ENCODE peak calls at places on chromosome 5, in four cellular contexts. E is Panc1, U is lung, P is psoas muscle. F is an unnamed sample. For H3K27me3 and H3K4me1, the result is how much of the 10 kb centered on the place peaks cover.

GRCh38 chr5:6405591-6405990 is 27.2 kb upstream of the MED10 start:
- DNase-seq in U (no peak), P (no peak), E (no peak), F (no peak)

GRCh38 chr5:121890297-121890858 is 38.7 kb downstream of the FTMT start:
- DNase-seq in U (no peak), P (no peak), E (no peak), F (no peak)

GRCh38 chr5:57174128-57174849 is 430 bp downstream of the GPBP1 start:
- DNase-seq in P (peak), U (no peak), E (no peak), F (peak)

GRCh38 chr5:9851458-9851857 is 221.3 kb upstream of the TAS2R1 start:
- DNase-seq in E (no peak), U (no peak), P (no peak), F (no peak)

GRCh38 chr5:10831416-10831815 is 70.4 kb upstream of the DAP start:
- DNase-seq in E (no peak), U (no peak), P (no peak), F (no peak)

GRCh38 chr5:72383280-72384205 is 63.4 kb downstream of the PTCD2 start:
- DNase-seq in E (no peak), U (no peak), P (no peak), F (no peak)

GRCh38 chr5:106780355-106780754 is 890.4 kb downstream of the EFNA5 start:
- DNase-seq in U (no peak), E (no peak), P (no peak), F (no peak)

GRCh38 chr5:113524927-113525326 is 11.4 kb downstream of the YTHDC2 start:
- DNase-seq in P (no peak), E (no peak), U (no peak), F (no peak)

GRCh38 chr5:175741556-175741955 is 83.7 kb downstream of the HRH2 start:
- DNase-seq in P (no peak), U (no peak), E (no peak), F (no peak)

GRCh38 chr5:169697976-169698375 is 60.9 kb downstream of the DOCK2 start:
- DNase-seq in U (no peak), P (no peak), E (no peak), F (no peak)

GRCh38 chr5:3163626-3164025 is 412.1 kb upstream of the IRX2 start:
- DNase-seq in E (no peak), U (no peak), P (no peak), F (no peak)
- H3K27me3 ChIP-seq in E (under half), U (under half), P (under half), F (under half)

DNA sequence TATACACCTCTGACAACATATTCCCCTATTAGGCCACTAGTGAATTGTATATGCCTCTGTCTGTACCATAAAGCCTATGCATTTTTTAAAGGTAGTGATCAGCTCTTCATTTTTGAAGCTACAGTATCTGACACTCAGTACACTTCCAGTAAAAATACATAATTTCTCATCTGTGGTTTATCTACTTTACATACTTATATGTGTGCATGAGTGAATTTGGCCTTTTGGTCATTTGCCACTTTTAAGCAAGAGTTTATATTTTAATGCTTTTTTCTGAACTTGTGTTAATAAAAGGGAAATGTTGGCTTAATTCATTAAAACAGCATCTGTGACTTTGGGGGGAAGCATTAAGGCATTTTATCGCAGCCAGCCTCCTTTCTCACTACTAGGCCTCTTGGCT is 47.8 kb downstream of the ST8SIA4 start:
- DNase-seq in P (no peak), U (no peak), E (no peak), F (no peak)
- H3K4me1 ChIP-seq in P (under half), U (under half), E (under half), F (under half)

GRCh38 chr5:123300266-123300665 is 122.9 kb downstream of the CEP120 start:
- DNase-seq in E (no peak), U (no peak), P (no peak), F (no peak)

GRCh38 chr5:123297866-123298265 is 125.3 kb downstream of the CEP120 start:
- DNase-seq in E (no peak), U (no peak), P (no peak), F (no peak)

GRCh38 chr5:123297198-123297831 is 125.9 kb downstream of the CEP120 start:
- DNase-seq in P (no peak), E (no peak), U (no peak), F (no peak)

GRCh38 chr5:123299124-123299523 is 124.1 kb downstream of the CEP120 start:
- DNase-seq in U (no peak), E (no peak), P (no peak), F (no peak)

GRCh38 chr5:123298335-123299010 is 124.7 kb downstream of the CEP120 start:
- DNase-seq in P (no peak), E (no peak), U (no peak), F (no peak)
- H3K27ac ChIP-seq in P (no peak), E (no peak), U (no peak), F (no peak)

DNA sequence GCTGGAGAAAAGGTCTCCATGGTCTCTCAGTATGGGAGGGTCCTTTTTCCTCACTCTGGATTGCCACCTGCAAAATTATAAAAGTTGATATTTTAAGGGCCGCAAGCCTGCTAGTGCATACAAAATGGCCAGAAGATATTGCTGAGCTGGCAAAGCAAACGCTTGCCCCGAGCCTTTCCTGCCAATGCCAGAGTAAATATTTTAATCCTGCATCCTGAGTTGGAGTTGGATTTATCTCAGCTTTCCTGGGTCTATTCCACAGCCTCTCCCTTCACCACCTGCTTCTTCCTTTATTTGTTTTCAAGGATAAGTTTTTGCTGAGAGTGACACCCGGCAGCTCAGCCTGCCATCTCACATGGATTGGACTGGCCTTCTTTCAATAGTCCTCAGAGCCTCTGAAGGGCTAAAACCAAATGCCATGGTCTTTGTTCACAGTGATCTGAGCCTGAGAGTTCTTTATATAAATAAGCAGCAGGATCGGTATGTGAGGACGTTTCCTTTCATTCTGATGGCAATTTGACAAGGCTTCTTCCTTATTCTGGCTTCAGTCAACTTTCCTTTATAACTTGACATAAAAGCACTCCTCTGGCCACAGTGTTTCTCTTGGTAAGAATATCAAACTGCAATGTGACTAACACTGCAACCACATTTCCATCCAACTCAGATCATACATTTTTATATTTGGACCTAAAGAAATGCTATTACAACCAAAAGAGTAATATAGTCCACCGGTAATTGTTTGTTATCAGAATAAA is 170.1 kb downstream of the ADAMTS12 start:
- DNase-seq in P (no peak), E (no peak), U (no peak), F (no peak)
- H3K27me3 ChIP-seq in P (under half), E (under half), U (under half), F (under half)

GRCh38 chr5:83204651-83205050 is 127.3 kb downstream of the XRCC4 start:
- DNase-seq in U (no peak), E (no peak), P (no peak), F (no peak)

DNA sequence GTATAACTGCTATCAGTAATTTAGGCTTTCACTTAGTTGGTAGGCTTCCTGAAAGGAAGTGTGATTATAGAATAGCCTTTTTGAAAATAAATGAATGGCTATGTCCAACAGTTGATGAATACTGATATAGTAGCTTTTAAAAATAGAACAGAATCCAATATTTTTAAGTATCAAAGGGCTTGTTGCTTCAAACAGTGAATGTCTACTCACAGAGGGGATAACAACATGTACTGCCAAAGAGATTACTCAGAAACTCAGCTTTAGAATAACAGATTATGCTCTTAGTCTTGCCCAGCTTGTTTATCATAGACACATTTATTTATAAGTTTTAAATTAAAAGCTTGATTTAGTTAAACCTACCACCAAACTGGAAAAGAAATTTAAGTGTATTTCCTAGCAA is 132.6 kb downstream of the XRCC4 start:
- DNase-seq in P (no peak), E (no peak), U (no peak), F (no peak)
- H3K4me1 ChIP-seq in P (under half), E (under half), U (under half), F (under half)

GRCh38 chr5:157592594-157592993 is 17.0 kb upstream of the ADAM19 start:
- DNase-seq in U (no peak), P (no peak), E (no peak), F (no peak)
- H3K27ac ChIP-seq in U (no peak), P (no peak), E (no peak), F (no peak)

GRCh38 chr5:137605377-137605776 is 106.3 kb upstream of the SPOCK1 start:
- DNase-seq in U (no peak), P (no peak), E (no peak), F (no peak)

GRCh38 chr5:137604348-137605095 is 105.4 kb upstream of the SPOCK1 start:
- DNase-seq in E (no peak), U (no peak), P (no peak), F (no peak)

GRCh38 chr5:137603891-137604290 is 104.8 kb upstream of the SPOCK1 start:
- DNase-seq in U (no peak), E (no peak), P (no peak), F (no peak)

GRCh38 chr5:137600721-137601360 is 101.7 kb upstream of the SPOCK1 start:
- DNase-seq in U (no peak), E (no peak), P (no peak), F (no peak)

GRCh38 chr5:137602721-137603273 is 103.7 kb upstream of the SPOCK1 start:
- DNase-seq in P (no peak), E (no peak), U (no peak), F (no peak)
- H3K27me3 ChIP-seq in P (under half), E (under half), U (under half), F (under half)

GRCh38 chr5:123875444-123876264 is 363.7 kb downstream of the CSNK1G3 start:
- DNase-seq in P (no peak), E (no peak), U (no peak), F (no peak)
- H3K4me1 ChIP-seq in P (under half), E (under half), U (under half), F (under half)

DNA sequence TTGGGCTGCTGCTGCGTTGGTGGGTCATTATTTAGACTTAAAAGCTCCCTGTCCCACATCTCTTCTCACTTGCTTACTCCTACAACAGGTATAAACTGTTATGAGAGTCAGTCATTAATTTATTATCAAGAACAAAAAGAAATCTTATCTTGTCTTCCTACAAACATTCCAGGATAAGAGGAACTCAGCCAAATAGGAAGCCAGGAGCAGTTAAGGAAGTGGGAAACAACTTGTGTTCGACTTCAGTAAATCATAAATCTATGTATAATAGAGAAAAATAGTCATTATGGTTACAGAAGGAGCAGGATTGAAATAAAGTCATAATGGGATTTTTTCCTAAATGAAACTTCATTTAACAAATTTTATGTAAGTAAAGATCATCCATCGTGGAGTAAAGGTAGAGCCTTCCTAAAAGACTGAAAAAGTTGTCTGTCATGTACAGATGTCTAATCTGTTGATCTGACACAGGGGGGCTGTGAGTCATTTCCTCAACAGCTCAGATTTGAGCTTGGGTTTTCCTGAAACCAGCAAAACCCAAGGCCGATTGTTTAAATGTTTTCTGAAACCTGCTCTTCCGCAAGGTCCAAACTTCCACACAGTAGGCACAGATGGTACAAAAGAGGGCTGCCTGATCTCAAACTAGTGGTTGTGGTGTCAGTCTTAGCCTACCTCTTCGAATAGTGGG is 25.3 kb upstream of the LRRTM2 start:
- DNase-seq in P (no peak), U (no peak), E (no peak), F (no peak)
- H3K27ac ChIP-seq in P (no peak), U (no peak), E (no peak), F (no peak)

GRCh38 chr5:80034962-80035821 is at the start of gene THBS4:
- DNase-seq in U (no peak), P (peak), E (no peak), F (no peak)
- H3K27me3 ChIP-seq in U (under half), P (under half), E (half or more), F (under half)

F was measured in CD8-positive, alpha-beta memory T cell.